ENCODE peak calls at places on chromosomes 11 and 22, in seven cellular contexts. I is AG08396; E is GM06990; P is ELR; O is CD4-positive, alpha-beta T cell; X is pancreas; Q is ovary. S is an unnamed sample.

GRCh38 chr11:72075109-72075508 is 5.2 kb downstream of the NUMA1 start:
- DNase-seq in I (no peak), E (no peak), P (peak), O (no peak), X (no peak), Q (no peak), S (no peak)

GRCh38 chr11:12727556-12728070 is 53.4 kb downstream of the TEAD1 start:
- DNase-seq in I (no peak), E (no peak), P (no peak), O (no peak), X (no peak), Q (no peak), S (no peak)

GRCh38 chr11:79092791-79093313 is 348.0 kb downstream of the TENM4 start:
- DNase-seq in I (peak), E (no peak), P (peak), O (no peak), X (peak), Q (no peak), S (no peak)

GRCh38 chr11:65298655-65299179 is 15.9 kb upstream of the CDC42EP2 start:
- DNase-seq in I (peak), E (no peak), P (no peak), O (no peak), X (no peak), Q (peak), S (no peak)

GRCh38 chr11:6757373-6757967 is 14.3 kb downstream of the OR2AG2 start:
- DNase-seq in I (peak), E (no peak), P (peak), O (peak), X (peak), Q (no peak), S (no peak)

GRCh38 chr22:42585096-42585495 is 29.6 kb downstream of the POLDIP3 start:
- DNase-seq in I (no peak), E (no peak), P (no peak), O (no peak), X (no peak), Q (no peak), S (no peak)

GRCh38 chr11:67429038-67429668 is 859 bp downstream of the RPS6KB2 start:
- DNase-seq in I (no peak), E (no peak), P (no peak), O (no peak), X (no peak), Q (peak), S (no peak)

GRCh38 chr22:50085211-50085999 is at the start of gene MLC1:
- DNase-seq in I (no peak), E (no peak), P (no peak), O (no peak), X (no peak), Q (no peak), S (peak)

GRCh38 chr11:44899959-44900358 is 50.7 kb downstream of the TP53I11 start:
- DNase-seq in I (peak), E (peak), P (peak), O (no peak), X (no peak), Q (no peak), S (peak)

GRCh38 chr11:124327775-124328174 is 7.8 kb upstream of the OR8D2 start:
- DNase-seq in I (no peak), E (no peak), P (no peak), O (no peak), X (no peak), Q (no peak), S (no peak)

GRCh38 chr11:106880121-106880520 is 138.2 kb downstream of the GUCY1A2 start:
- DNase-seq in I (no peak), E (no peak), P (no peak), O (no peak), X (no peak), Q (no peak), S (no peak)

GRCh38 chr22:37485714-37486223 is 415 bp downstream of the MFNG start:
- DNase-seq in I (no peak), E (peak), P (no peak), O (no peak), X (no peak), Q (no peak), S (peak)

GRCh38 chr11:6755303-6755952 is 16.3 kb downstream of the OR2AG2 start:
- DNase-seq in I (peak), E (no peak), P (peak), O (no peak), X (peak), Q (no peak), S (no peak)

GRCh38 chr11:20964985-20965384 is 295.6 kb downstream of the NELL1 start:
- DNase-seq in I (no peak), E (no peak), P (no peak), O (no peak), X (no peak), Q (no peak), S (no peak)

S was measured in activated T-cell treated with anti-CD3 and anti-CD28 coated beads for 48 hours.